ENCODE peak calls at places on chromosomes 4 and X, in seven cellular contexts. One of them, this sample, is unnamed.

GRCh38 chr4:958836-959337 is 14.5 kb downstream of the DGKQ start:
- DNase-seq in astrocyte of the spinal cord: no peak
- DNase-seq in foreskin fibroblast: no peak
- DNase-seq in adipocyte: no peak
- DNase-seq in neural crest cell: no peak
- DNase-seq in astrocyte: no peak
- DNase-seq in NCI-H2081: no peak
- DNase-seq in this sample: no peak

GRCh38 chr4:65791111-65791806 is 121.0 kb upstream of the EPHA5 start:
- DNase-seq in neural crest cell: no peak
- DNase-seq in foreskin fibroblast: no peak
- DNase-seq in adipocyte: peak
- DNase-seq in astrocyte: no peak
- DNase-seq in astrocyte of the spinal cord: peak
- DNase-seq in NCI-H2081: no peak
- DNase-seq in this sample: no peak

GRCh38 chrX:18194688-18195087 is 26.0 kb downstream of the BEND2 start:
- DNase-seq in adipocyte: no peak
- DNase-seq in foreskin fibroblast: no peak
- DNase-seq in astrocyte: no peak
- DNase-seq in neural crest cell: no peak
- DNase-seq in NCI-H2081: no peak
- DNase-seq in astrocyte of the spinal cord: no peak
- DNase-seq in this sample: no peak

GRCh38 chr4:13470379-13470778 is 13.8 kb downstream of the RAB28 start:
- DNase-seq in astrocyte of the spinal cord: no peak
- DNase-seq in adipocyte: no peak
- DNase-seq in NCI-H2081: no peak
- DNase-seq in astrocyte: no peak
- DNase-seq in foreskin fibroblast: no peak
- DNase-seq in neural crest cell: no peak
- DNase-seq in this sample: no peak

GRCh38 chr4:77142642-77143020 is 14.4 kb upstream of the CCNG2 start:
- DNase-seq in neural crest cell: no peak
- DNase-seq in adipocyte: no peak
- DNase-seq in astrocyte of the spinal cord: no peak
- DNase-seq in astrocyte: no peak
- DNase-seq in foreskin fibroblast: no peak
- DNase-seq in NCI-H2081: no peak
- DNase-seq in this sample: no peak

GRCh38 chr4:8376361-8377102 is 64.0 kb downstream of the ACOX3 start:
- DNase-seq in astrocyte of the spinal cord: peak
- DNase-seq in neural crest cell: no peak
- DNase-seq in foreskin fibroblast: no peak
- DNase-seq in NCI-H2081: no peak
- DNase-seq in astrocyte: no peak
- DNase-seq in adipocyte: no peak
- DNase-seq in this sample: no peak

GRCh38 chrX:154459843-154460242 is 1.8 kb downstream of the PLXNA3 start:
- DNase-seq in adipocyte: peak
- DNase-seq in astrocyte of the spinal cord: no peak
- DNase-seq in astrocyte: no peak
- DNase-seq in foreskin fibroblast: peak
- DNase-seq in NCI-H2081: no peak
- DNase-seq in neural crest cell: no peak
- DNase-seq in this sample: no peak

GRCh38 chr4:112279882-112280315 is 5.8 kb downstream of the TIFA start:
- DNase-seq in astrocyte of the spinal cord: no peak
- DNase-seq in neural crest cell: no peak
- DNase-seq in adipocyte: no peak
- DNase-seq in foreskin fibroblast: no peak
- DNase-seq in astrocyte: no peak
- DNase-seq in NCI-H2081: no peak
- DNase-seq in this sample: no peak

GRCh38 chrX:17375631-17376380 is 806 bp downstream of the NHS start:
- DNase-seq in adipocyte: peak
- DNase-seq in foreskin fibroblast: peak
- DNase-seq in astrocyte of the spinal cord: peak
- DNase-seq in astrocyte: no peak
- DNase-seq in neural crest cell: peak
- DNase-seq in NCI-H2081: no peak
- DNase-seq in this sample: no peak

GRCh38 chrX:49192722-49193328 is 6.7 kb upstream of the PRICKLE3 start:
- DNase-seq in NCI-H2081: peak
- DNase-seq in foreskin fibroblast: peak
- DNase-seq in astrocyte: no peak
- DNase-seq in adipocyte: peak
- DNase-seq in astrocyte of the spinal cord: peak
- DNase-seq in neural crest cell: peak
- DNase-seq in this sample: peak

GRCh38 chrX:44873415-44874270 is 655 bp downstream of the KDM6A start:
- DNase-seq in neural crest cell: peak
- DNase-seq in astrocyte: peak
- DNase-seq in foreskin fibroblast: peak
- DNase-seq in NCI-H2081: peak
- DNase-seq in astrocyte of the spinal cord: peak
- DNase-seq in adipocyte: peak
- DNase-seq in this sample: peak

GRCh38 chr4:112036881-112037280 is 108.4 kb upstream of the FAM241A start:
- DNase-seq in adipocyte: no peak
- DNase-seq in foreskin fibroblast: peak
- DNase-seq in astrocyte: no peak
- DNase-seq in neural crest cell: no peak
- DNase-seq in astrocyte of the spinal cord: no peak
- DNase-seq in NCI-H2081: no peak
- DNase-seq in this sample: no peak

GRCh38 chr4:173370130-173370476 is 651 bp upstream of the SAP30 start:
- DNase-seq in astrocyte: no peak
- DNase-seq in neural crest cell: no peak
- DNase-seq in adipocyte: no peak
- DNase-seq in foreskin fibroblast: no peak
- DNase-seq in astrocyte of the spinal cord: no peak
- DNase-seq in NCI-H2081: no peak
- DNase-seq in this sample: peak

GRCh38 chrX:13719192-13719856 is 15.1 kb downstream of the TRAPPC2 start:
- DNase-seq in NCI-H2081: no peak
- DNase-seq in astrocyte: no peak
- DNase-seq in adipocyte: no peak
- DNase-seq in foreskin fibroblast: no peak
- DNase-seq in astrocyte of the spinal cord: no peak
- DNase-seq in neural crest cell: no peak
- DNase-seq in this sample: no peak

GRCh38 chr4:52718123-52718522 is 33.1 kb downstream of the ERVMER34-1 start:
- DNase-seq in neural crest cell: no peak
- DNase-seq in astrocyte of the spinal cord: peak
- DNase-seq in NCI-H2081: no peak
- DNase-seq in foreskin fibroblast: peak
- DNase-seq in astrocyte: peak
- DNase-seq in adipocyte: no peak
- DNase-seq in this sample: no peak

GRCh38 chrX:132909643-132910042 is 48.8 kb downstream of the HS6ST2 start:
- DNase-seq in astrocyte: peak
- DNase-seq in foreskin fibroblast: peak
- DNase-seq in NCI-H2081: no peak
- DNase-seq in adipocyte: peak
- DNase-seq in neural crest cell: no peak
- DNase-seq in astrocyte of the spinal cord: peak
- DNase-seq in this sample: no peak

This sample was measured in DND-41.